ENCODE peak calls at places on chromosome 7, in seven cellular contexts. H, P, A, L, F, D and C are unnamed samples.

GRCh38 chr7:19102884-19103283 is 14.6 kb downstream of the TWIST1 start:
- DNase-seq in F (no peak), D (no peak), P (no peak), H (no peak), L (no peak), A (no peak), C (no peak)

GRCh38 chr7:106982415-106982814 is 62.1 kb upstream of the PRKAR2B start:
- DNase-seq in A (no peak), D (peak), L (no peak), F (no peak), P (no peak), H (no peak), C (no peak)

GRCh38 chr7:80347173-80347572 is 164.7 kb downstream of the GNAT3 start:
- DNase-seq in H (no peak), F (no peak), D (peak), A (no peak), P (peak), L (no peak), C (no peak)

GRCh38 chr7:30068117-30068516 is 39.9 kb downstream of the PLEKHA8 start:
- DNase-seq in L (peak), D (peak), A (no peak), H (no peak), P (peak), F (no peak), C (no peak)

GRCh38 chr7:41641006-41641714 is 61.7 kb downstream of the INHBA start:
- DNase-seq in A (no peak), F (no peak), D (peak), L (no peak), H (no peak), P (no peak), C (no peak)

GRCh38 chr7:37198188-37198905 is 250.3 kb downstream of the ELMO1 start:
- DNase-seq in P (no peak), H (no peak), F (no peak), A (no peak), D (no peak), L (no peak), C (no peak)

GRCh38 chr7:95865716-95866371 is 93.5 kb downstream of the DYNC1I1 start:
- DNase-seq in H (peak), L (no peak), A (no peak), D (peak), P (peak), F (no peak), C (peak)

GRCh38 chr7:48511021-48511579 is 339.8 kb downstream of the ABCA13 start:
- DNase-seq in A (no peak), L (no peak), H (no peak), D (no peak), F (no peak), P (no peak), C (peak)

GRCh38 chr7:107596881-107597581 is 17.0 kb downstream of the BCAP29 start:
- DNase-seq in P (no peak), F (no peak), D (no peak), A (no peak), H (no peak), L (no peak), C (no peak)

GRCh38 chr7:129006636-129007414 is 48.1 kb downstream of the TNPO3 start:
- DNase-seq in F (no peak), H (no peak), P (no peak), D (peak), A (no peak), L (no peak), C (no peak)

GRCh38 chr7:32047075-32047474 is 23.1 kb downstream of the PDE1C start:
- DNase-seq in L (no peak), F (no peak), P (no peak), D (no peak), A (no peak), H (no peak), C (no peak)

GRCh38 chr7:39460486-39460885 is 105.7 kb upstream of the YAE1 start:
- DNase-seq in F (no peak), H (no peak), L (no peak), D (no peak), P (no peak), A (no peak), C (no peak)

GRCh38 chr7:128827248-128827958 is 2.8 kb upstream of the FLNC start:
- DNase-seq in L (peak), A (no peak), H (peak), D (peak), P (peak), F (no peak), C (no peak)

GRCh38 chr7:121084748-121085336 is 96.3 kb downstream of the CPED1 start:
- DNase-seq in F (no peak), D (peak), L (no peak), A (no peak), H (peak), P (peak), C (no peak)

GRCh38 chr7:2675256-2675764 is 12.7 kb upstream of the AMZ1 start:
- DNase-seq in A (no peak), L (no peak), D (no peak), H (peak), F (no peak), P (no peak), C (no peak)

GRCh38 chr7:122886357-122887081 is at the start of gene CADPS2:
- DNase-seq in D (peak), A (peak), P (peak), L (peak), F (no peak), H (no peak), C (peak)

GRCh38 chr7:45076946-45077345 is 11.8 kb downstream of the NACAD start:
- DNase-seq in D (no peak), L (no peak), H (no peak), F (no peak), A (no peak), P (no peak), C (no peak)

GRCh38 chr7:101882595-101883564 is 65.5 kb downstream of the CUX1 start:
- DNase-seq in L (peak), P (peak), H (peak), D (peak), A (peak), F (no peak), C (no peak)

GRCh38 chr7:96246972-96247371 is 74.9 kb downstream of the SLC25A13 start:
- DNase-seq in P (no peak), H (no peak), D (no peak), A (no peak), F (no peak), L (no peak), C (peak)

GRCh38 chr7:119472398-119473038 is 800.5 kb upstream of the KCND2 start:
- DNase-seq in L (no peak), P (no peak), F (no peak), D (no peak), H (no peak), A (no peak), C (peak)

GRCh38 chr7:107267138-107267537 is 98.3 kb downstream of the HBP1 start:
- DNase-seq in L (no peak), P (no peak), A (no peak), D (no peak), H (no peak), F (no peak), C (no peak)

GRCh38 chr7:105426606-105427146 is 38.0 kb upstream of the SRPK2 start:
- DNase-seq in F (no peak), L (no peak), A (no peak), D (no peak), P (no peak), H (no peak), C (no peak)

GRCh38 chr7:104923010-104923421 is 91.0 kb upstream of the KMT2E start:
- DNase-seq in L (peak), D (peak), P (peak), H (peak), F (peak), A (no peak), C (peak)

GRCh38 chr7:33432825-33433224 is 303.5 kb downstream of the BBS9 start:
- DNase-seq in D (no peak), A (no peak), F (no peak), P (no peak), H (no peak), L (no peak), C (no peak)

GRCh38 chr7:75967573-75967997 is 26.8 kb downstream of the TMEM120A start:
- DNase-seq in D (peak), P (no peak), F (no peak), A (peak), L (no peak), H (no peak), C (no peak)

GRCh38 chr7:82506208-82506607 is 62.6 kb upstream of the CACNA2D1 start:
- DNase-seq in F (no peak), L (no peak), H (no peak), P (no peak), D (peak), A (no peak), C (no peak)

GRCh38 chr7:41603985-41604384 is 98.9 kb downstream of the INHBA start:
- DNase-seq in A (no peak), D (no peak), P (no peak), L (no peak), H (no peak), F (no peak), C (no peak)

GRCh38 chr7:122881324-122881723 is 4.9 kb downstream of the CADPS2 start:
- DNase-seq in L (no peak), H (no peak), A (no peak), D (no peak), F (no peak), P (no peak), C (peak)

GRCh38 chr7:76364198-76364584 is 5.4 kb upstream of the YWHAG start:
- DNase-seq in F (no peak), L (no peak), H (peak), P (peak), D (peak), A (no peak), C (no peak)

GRCh38 chr7:137990251-137990901 is 11.5 kb downstream of the CREB3L2 start:
- DNase-seq in F (no peak), H (no peak), A (no peak), P (peak), D (peak), L (no peak), C (no peak)

GRCh38 chr7:115352375-115352774 is 430.5 kb downstream of the MDFIC start:
- DNase-seq in D (peak), A (no peak), P (peak), H (no peak), L (peak), F (no peak), C (no peak)

GRCh38 chr7:127252736-127253288 is at the start of gene GRM8:
- DNase-seq in H (peak), D (peak), A (no peak), P (peak), F (no peak), L (no peak), C (peak)

GRCh38 chr7:48847896-48848295 is 76.5 kb upstream of the CDC14C start:
- DNase-seq in L (no peak), P (no peak), D (no peak), A (no peak), F (no peak), H (no peak), C (no peak)

GRCh38 chr7:17849504-17849903 is 90.8 kb downstream of the SNX13 start:
- DNase-seq in D (peak), F (no peak), P (peak), H (peak), A (no peak), L (no peak), C (no peak)

GRCh38 chr7:106071999-106072714 is 40.0 kb downstream of the SYPL1 start:
- DNase-seq in H (no peak), A (no peak), P (no peak), L (no peak), F (no peak), D (no peak), C (peak)

GRCh38 chr7:87148332-87148955 is 3.8 kb upstream of the DMTF1 start:
- DNase-seq in D (peak), F (no peak), A (no peak), H (no peak), L (no peak), P (peak), C (peak)

GRCh38 chr7:7962851-7963250 is 5.7 kb upstream of the GLCCI1 start:
- DNase-seq in L (no peak), F (no peak), P (peak), D (peak), H (no peak), A (no peak), C (no peak)

GRCh38 chr7:101754432-101755159 is 62.8 kb upstream of the CUX1 start:
- DNase-seq in L (peak), D (peak), P (peak), H (no peak), F (no peak), A (no peak), C (no peak)

GRCh38 chr7:24812313-24812945 is 55.2 kb upstream of the GSDME start:
- DNase-seq in D (peak), F (no peak), P (peak), L (no peak), H (peak), A (no peak), C (peak)